ENCODE peak calls at places on chromosomes 5 and 9, in eight cellular contexts. D is mammary epithelial cell; U is neural progenitor cell; Y is CD8-positive, alpha-beta T cell; Z is cardiac muscle cell; A is tibial artery; T is fibroblast of lung; B is lower lobe of right lung. M is an unnamed sample.

GRCh38 chr5:112316731-112317130 is 102.3 kb downstream of the EPB41L4A start:
- DNase-seq in T (no peak), U (no peak), Z (no peak), B (no peak), A (no peak), Y (no peak), D (no peak), M (no peak)

GRCh38 chr5:175336781-175337180 is 107.2 kb downstream of the DRD1 start:
- DNase-seq in U (no peak), Y (no peak), A (no peak), T (no peak), Z (peak; percentile 6), B (no peak), D (no peak), M (no peak)

GRCh38 chr9:137689745-137690529 is 71.1 kb downstream of the EHMT1 start:
- DNase-seq in A (no peak), U (no peak), Z (no peak), T (no peak), Y (no peak), D (no peak), B (no peak), M (no peak)

GRCh38 chr9:15831384-15831783 is 278.5 kb downstream of the CCDC171 start:
- DNase-seq in B (no peak), T (no peak), A (no peak), Y (no peak), U (no peak), D (no peak), Z (no peak), M (no peak)

GRCh38 chr5:91162534-91163381 is 220.4 kb downstream of the ARRDC3 start:
- DNase-seq in Y (peak; percentile 53), D (peak; percentile 98), Z (no peak), A (peak; percentile 82), U (no peak), T (peak; percentile 95), B (peak; percentile 77), M (peak; percentile 35)

GRCh38 chr9:117549444-117549843 is 134.6 kb upstream of the ASTN2 start:
- DNase-seq in D (no peak), Y (no peak), A (no peak), Z (no peak), T (no peak), B (no peak), U (no peak), M (no peak)

GRCh38 chr9:126219717-126220116 is 106.9 kb upstream of the MVB12B start:
- DNase-seq in D (no peak), A (no peak), U (peak; percentile 17), B (no peak), T (no peak), Z (no peak), Y (no peak), M (no peak)

GRCh38 chr5:10445352-10445751 is 3.7 kb downstream of the ROPN1L start:
- DNase-seq in D (no peak), A (no peak), T (no peak), Z (no peak), Y (no peak), U (no peak), B (no peak), M (no peak)

GRCh38 chr9:78121488-78121887 is 89.9 kb upstream of the GNAQ start:
- DNase-seq in Z (peak; percentile 76), D (peak; percentile 54), U (peak; percentile 72), A (peak; percentile 63), B (peak; percentile 83), T (peak; percentile 38), Y (peak; percentile 78), M (peak; percentile 45)

GRCh38 chr9:117672397-117672796 is 31.8 kb upstream of the TLR4 start:
- DNase-seq in Z (no peak), T (peak; percentile 65), U (no peak), Y (no peak), D (peak; percentile 83), A (no peak), B (no peak), M (no peak)

GRCh38 chr5:125311743-125312142 is 565.3 kb upstream of the ZNF608 start:
- DNase-seq in A (no peak), U (no peak), Y (no peak), D (peak; percentile 77), Z (no peak), B (no peak), T (peak; percentile 95), M (no peak)

GRCh38 chr9:122088880-122089567 is 4.1 kb downstream of the TTLL11 start:
- DNase-seq in T (no peak), D (no peak), Z (no peak), Y (no peak), U (no peak), B (no peak), A (no peak), M (no peak)

GRCh38 chr5:43802119-43802518 is 199.1 kb downstream of the NNT start:
- DNase-seq in A (no peak), Y (no peak), U (no peak), Z (no peak), D (peak; percentile 80), B (no peak), T (peak; percentile 61), M (no peak)

GRCh38 chr5:166720026-166720425 is 1571.4 kb upstream of the WWC1 start:
- DNase-seq in U (no peak), Z (no peak), D (peak; percentile 8), B (no peak), T (peak; percentile 18), Y (no peak), A (no peak), M (no peak)

GRCh38 chr5:170631471-170632195 is 127.8 kb downstream of the KCNIP1 start:
- DNase-seq in A (peak; percentile 34), Z (peak; percentile 65), D (no peak), Y (no peak), U (peak; percentile 79), B (no peak), T (peak; percentile 35), M (peak; percentile 28)

GRCh38 chr5:150209020-150209635 is 19.3 kb downstream of the SLC6A7 start:
- DNase-seq in T (peak; percentile 85), D (peak; percentile 23), U (peak; percentile 39), A (peak; percentile 75), Y (peak; percentile 73), B (peak; percentile 62), Z (no peak), M (no peak)

GRCh38 chr9:9352877-9353481 is 1259.8 kb downstream of the PTPRD start:
- DNase-seq in B (no peak), D (no peak), Y (no peak), T (no peak), Z (peak; percentile 39), A (no peak), U (peak; percentile 36), M (no peak)

GRCh38 chr5:110769282-110769681 is 30.5 kb downstream of the SLC25A46 start:
- DNase-seq in Y (no peak), B (no peak), Z (no peak), U (no peak), D (peak; percentile 35), T (peak; percentile 49), A (no peak), M (no peak)

GRCh38 chr5:132098151-132098594 is 24.6 kb downstream of the CSF2 start:
- DNase-seq in T (peak; percentile 79), Y (no peak), D (peak; percentile 31), Z (no peak), A (no peak), U (no peak), B (no peak), M (no peak)

GRCh38 chr9:130192600-130192999 is 20.4 kb downstream of the NCS1 start:
- DNase-seq in Y (no peak), B (no peak), U (no peak), T (no peak), Z (no peak), D (no peak), A (no peak), M (no peak)

GRCh38 chr5:140391312-140391711 is 10.3 kb upstream of the ANKHD1 start:
- DNase-seq in Z (no peak), D (no peak), U (no peak), Y (no peak), A (no peak), B (no peak), T (no peak), M (no peak)

GRCh38 chr5:73625905-73626811 is at the start of gene ARHGEF28:
- DNase-seq in A (peak; percentile 26), Y (no peak), Z (peak; percentile 66), B (peak; percentile 82), T (peak; percentile 58), D (peak; percentile 82), U (peak; percentile 82), M (peak; percentile 41)

GRCh38 chr5:172771439-172772111 is 580 bp upstream of the DUSP1 start:
- DNase-seq in Y (no peak), Z (peak; percentile 38), D (peak; percentile 28), T (peak; percentile 58), A (no peak), B (no peak), U (no peak), M (no peak)

GRCh38 chr9:128689293-128689770 is 310 bp downstream of the SET start:
- DNase-seq in Z (no peak), D (no peak), Y (no peak), A (peak; percentile 52), T (no peak), B (peak; percentile 81), U (no peak), M (peak; percentile 67)

GRCh38 chr9:36041491-36041890 is 4.8 kb downstream of the RECK start:
- DNase-seq in Y (no peak), B (no peak), T (no peak), A (no peak), U (no peak), Z (no peak), D (no peak), M (no peak)

GRCh38 chr5:102666164-102666951 is 88.7 kb upstream of the PAM start:
- DNase-seq in U (peak; percentile 40), D (no peak), B (no peak), Y (no peak), T (peak; percentile 61), Z (no peak), A (no peak), M (no peak)
- H3K27ac ChIP-seq in U (no peak overlapping the region), D (no peak overlapping the region), B (no peak overlapping the region), Y (no peak overlapping the region), T (no peak overlapping the region), Z (no peak overlapping the region), A (no peak overlapping the region), M (no peak overlapping the region)

GRCh38 chr5:96067902-96068614 is 106.4 kb upstream of the ELL2 start:
- DNase-seq in U (no peak), D (peak; percentile 94), A (no peak), Z (no peak), Y (no peak), T (peak; percentile 97), B (no peak), M (no peak)
- H3K4me3 ChIP-seq in U (no peak overlapping the region), D (no peak overlapping the region), A (no peak overlapping the region), Z (no peak overlapping the region), Y (no peak overlapping the region), T (no peak overlapping the region), B (no peak overlapping the region), M (no peak overlapping the region)

GRCh38 chr5:138605254-138605972 is 30.2 kb upstream of the HSPA9 start:
- DNase-seq in Y (no peak), U (no peak), D (no peak), B (no peak), A (no peak), Z (no peak), T (no peak), M (no peak)
- H3K27ac ChIP-seq in Y (no peak overlapping the region), U (no peak overlapping the region), D (no peak overlapping the region), B (peak overlapping the region; percentile 49), A (no peak overlapping the region), Z (no peak overlapping the region), T (no peak overlapping the region), M (peak overlapping the region; percentile 16)

DNA sequence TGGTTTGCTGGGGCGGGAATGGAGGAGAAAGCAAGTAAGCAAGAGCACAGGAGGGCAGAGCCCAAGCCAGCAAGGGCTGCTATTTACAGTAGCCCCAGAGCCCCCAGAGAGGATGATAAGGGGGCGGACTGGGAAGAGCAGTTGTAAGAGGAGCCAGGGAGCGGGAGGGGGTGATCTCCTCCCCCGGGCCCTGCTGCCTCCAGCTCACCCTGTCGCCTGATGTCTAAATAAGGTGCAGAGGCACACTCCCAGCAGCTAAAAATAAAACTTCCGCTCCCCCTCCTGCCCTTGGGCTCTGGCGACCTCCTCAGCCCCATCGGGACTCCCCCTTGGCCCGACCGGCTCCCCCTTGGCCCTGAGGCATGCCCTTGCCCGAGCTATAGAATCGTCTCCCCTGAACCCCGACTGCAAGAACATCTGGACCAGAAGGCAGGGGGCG is 14.4 kb upstream of the CCDC69 start:
- DNase-seq in B (no peak), D (no peak), Z (peak; percentile 95), T (no peak), Y (peak; percentile 57), U (no peak), A (no peak), M (peak; percentile 71)
- H3K4me3 ChIP-seq in B (peak overlapping the region; percentile 24), D (no peak overlapping the region), Z (no peak overlapping the region), T (no peak overlapping the region), Y (peak overlapping the region; percentile 1), U (no peak overlapping the region), A (peak overlapping the region; percentile 40), M (peak overlapping the region; percentile 46)